ENCODE peak calls at places on chromosome 9, in four cellular contexts. One of them, this sample, is unnamed. For H3K4me1, the result is how much of the 10 kb centered on the place peaks cover.

GRCh38 chr9:134475051-134475790 is 149.0 kb downstream of the RXRA start:
- DNase-seq in HepG2: no peak
- DNase-seq in K562: no peak
- DNase-seq in HCT116: no peak
- DNase-seq in this sample: no peak

GRCh38 chr9:112029921-112030444 is 133.4 kb downstream of the UGCG start:
- DNase-seq in HepG2: peak
- DNase-seq in K562: no peak
- DNase-seq in HCT116: no peak
- DNase-seq in this sample: peak

GRCh38 chr9:70220216-70220615 is 38.6 kb upstream of the SMC5 start:
- DNase-seq in HepG2: no peak
- DNase-seq in K562: no peak
- DNase-seq in HCT116: no peak
- DNase-seq in this sample: no peak

GRCh38 chr9:18473551-18474279 is at the start of gene ADAMTSL1:
- DNase-seq in HepG2: no peak
- DNase-seq in K562: no peak
- DNase-seq in HCT116: no peak
- DNase-seq in this sample: no peak

GRCh38 chr9:100295240-100295639 is 57.5 kb downstream of the TEX10 start:
- DNase-seq in HepG2: no peak
- DNase-seq in K562: no peak
- DNase-seq in HCT116: no peak
- DNase-seq in this sample: no peak

GRCh38 chr9:131239307-131239975 is 36.9 kb downstream of the FAM78A start:
- DNase-seq in HepG2: no peak
- DNase-seq in K562: no peak
- DNase-seq in HCT116: no peak
- DNase-seq in this sample: no peak

GRCh38 chr9:112601646-112602045 is 115.0 kb downstream of the KIAA1958 start:
- DNase-seq in HepG2: no peak
- DNase-seq in K562: no peak
- DNase-seq in HCT116: no peak
- DNase-seq in this sample: no peak

GRCh38 chr9:84357235-84357634 is 16.7 kb upstream of the SLC28A3 start:
- DNase-seq in HepG2: no peak
- DNase-seq in K562: no peak
- DNase-seq in HCT116: no peak
- DNase-seq in this sample: no peak

GRCh38 chr9:131706608-131706970 is 33.3 kb downstream of the RAPGEF1 start:
- DNase-seq in HepG2: peak
- DNase-seq in K562: no peak
- DNase-seq in HCT116: no peak
- DNase-seq in this sample: no peak

GRCh38 chr9:35688558-35689350 is 971 bp downstream of the TPM2 start:
- DNase-seq in HepG2: peak
- DNase-seq in K562: no peak
- DNase-seq in HCT116: peak
- DNase-seq in this sample: no peak

GRCh38 chr9:136650648-136651047 is 12.1 kb upstream of the EGFL7 start:
- DNase-seq in HepG2: no peak
- DNase-seq in K562: no peak
- DNase-seq in HCT116: no peak
- DNase-seq in this sample: no peak
- H3K4me1 ChIP-seq in HepG2: under half
- H3K4me1 ChIP-seq in K562: under half
- H3K4me1 ChIP-seq in HCT116: under half
- H3K4me1 ChIP-seq in this sample: under half

DNA sequence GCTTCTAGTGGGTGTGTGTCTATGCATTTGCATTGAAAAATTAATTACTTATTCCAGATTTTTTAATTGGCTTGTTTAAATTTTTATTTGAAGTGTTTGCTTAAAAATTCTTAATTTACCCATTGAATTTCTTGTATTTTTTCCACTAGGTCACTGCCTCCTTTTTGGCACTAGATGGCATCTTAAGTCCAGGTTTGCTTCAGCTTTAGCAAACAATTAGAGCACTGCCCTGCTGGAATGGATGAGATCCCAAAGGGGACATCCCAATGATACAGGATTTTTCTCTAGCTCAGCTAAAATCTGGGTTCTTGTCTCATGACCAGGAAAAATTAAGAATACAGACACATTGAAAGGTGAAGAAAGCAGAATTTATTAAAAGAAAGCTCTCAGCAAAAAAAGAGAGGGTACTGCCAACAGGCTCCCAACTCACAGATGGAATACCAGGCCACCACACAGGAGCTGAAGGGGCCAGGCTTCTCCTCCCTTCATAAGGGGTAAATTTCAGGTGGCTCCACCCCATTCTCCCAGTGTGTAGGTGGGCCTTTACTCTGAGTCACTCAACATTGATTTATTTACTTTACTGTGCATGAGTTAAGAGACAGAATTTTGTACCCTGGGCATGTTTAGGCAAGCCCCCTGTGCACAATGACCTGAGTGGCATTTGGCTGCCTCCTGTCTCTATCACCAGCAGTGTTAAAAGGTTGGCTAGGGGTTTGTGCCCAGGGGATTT is 532.4 kb downstream of the ANXA1 start:
- DNase-seq in HepG2: peak
- DNase-seq in K562: peak
- DNase-seq in HCT116: peak
- DNase-seq in this sample: peak
- TF ChIP-seq CTCF in HepG2: peak
- TF ChIP-seq CTCF in K562: peak
- TF ChIP-seq CTCF in HCT116: peak
- TF ChIP-seq CTCF in this sample: peak

GRCh38 chr9:136862849-136863622 is 3.1 kb downstream of the EDF1 start:
- DNase-seq in HepG2: no peak
- DNase-seq in K562: no peak
- DNase-seq in HCT116: no peak
- DNase-seq in this sample: no peak
- TF ChIP-seq TCF7L2 in HepG2: no peak
- TF ChIP-seq TCF7L2 in K562: no peak
- TF ChIP-seq TCF7L2 in HCT116: no peak
- TF ChIP-seq TCF7L2 in this sample: no peak

DNA sequence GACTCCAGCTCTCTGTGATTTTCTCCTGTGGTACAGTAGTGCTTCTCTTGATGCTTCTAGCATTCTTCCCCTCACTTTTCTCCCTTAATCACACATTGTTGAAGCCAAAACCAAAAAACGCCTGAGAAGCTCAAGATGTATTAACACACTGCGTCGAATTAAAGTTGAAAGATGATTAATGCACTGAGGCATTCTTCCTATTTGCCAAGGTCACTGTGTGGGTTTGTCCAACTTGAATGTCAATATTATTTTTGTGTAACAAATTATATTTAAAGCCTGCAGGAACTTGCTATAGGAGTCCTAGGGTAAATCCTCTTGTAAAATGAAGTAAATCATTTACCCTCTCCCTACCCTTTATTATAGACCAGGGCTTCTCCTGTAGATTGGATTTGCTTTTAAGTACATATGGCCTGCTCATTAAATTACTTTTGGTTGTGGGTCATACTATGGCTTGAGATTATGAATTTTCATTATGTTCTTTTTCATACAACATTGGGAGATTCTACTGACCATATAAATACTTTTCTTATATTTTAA is 68.1 kb downstream of the GDA start:
- DNase-seq in HepG2: peak
- DNase-seq in K562: no peak
- DNase-seq in HCT116: no peak
- DNase-seq in this sample: no peak
- H3K4me1 ChIP-seq in HepG2: under half
- H3K4me1 ChIP-seq in K562: under half
- H3K4me1 ChIP-seq in HCT116: under half
- H3K4me1 ChIP-seq in this sample: under half

DNA sequence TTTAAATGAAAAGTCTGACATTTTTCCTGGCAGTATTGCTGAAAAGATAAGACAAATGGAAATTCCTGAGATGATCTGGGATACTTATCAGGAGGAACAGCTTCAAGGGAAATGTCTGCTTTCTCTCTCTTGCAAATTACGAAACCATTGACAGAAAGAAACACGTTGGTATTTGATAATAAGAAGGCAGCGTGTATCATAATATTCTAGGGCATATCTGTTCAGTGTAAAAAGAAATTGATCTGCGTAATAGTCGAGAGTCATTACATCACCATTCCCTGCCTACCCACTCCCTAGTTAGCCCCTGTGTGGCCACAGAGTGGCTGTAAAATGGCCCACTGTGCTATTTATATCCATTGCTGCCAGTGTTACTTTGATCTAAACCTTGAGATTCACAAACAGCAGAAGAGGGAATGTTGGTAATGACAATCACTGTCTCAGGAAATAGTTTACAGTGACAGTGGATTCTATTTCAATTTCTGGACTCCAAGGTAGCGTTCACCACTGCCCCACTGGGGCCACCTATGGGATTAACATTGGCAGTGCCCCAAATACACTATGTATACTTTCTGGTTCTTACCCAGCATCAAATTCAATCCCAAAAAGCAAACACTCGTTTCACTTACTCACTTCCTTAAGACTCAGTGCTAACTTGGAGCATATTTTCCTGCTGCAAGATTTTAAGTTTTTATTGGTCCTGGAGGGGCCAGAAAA is 133.4 kb upstream of the GAS1 start:
- DNase-seq in HepG2: no peak
- DNase-seq in K562: no peak
- DNase-seq in HCT116: no peak
- DNase-seq in this sample: no peak
- TF ChIP-seq CTCF in HepG2: no peak
- TF ChIP-seq CTCF in K562: no peak
- TF ChIP-seq CTCF in HCT116: peak
- TF ChIP-seq CTCF in this sample: no peak

DNA sequence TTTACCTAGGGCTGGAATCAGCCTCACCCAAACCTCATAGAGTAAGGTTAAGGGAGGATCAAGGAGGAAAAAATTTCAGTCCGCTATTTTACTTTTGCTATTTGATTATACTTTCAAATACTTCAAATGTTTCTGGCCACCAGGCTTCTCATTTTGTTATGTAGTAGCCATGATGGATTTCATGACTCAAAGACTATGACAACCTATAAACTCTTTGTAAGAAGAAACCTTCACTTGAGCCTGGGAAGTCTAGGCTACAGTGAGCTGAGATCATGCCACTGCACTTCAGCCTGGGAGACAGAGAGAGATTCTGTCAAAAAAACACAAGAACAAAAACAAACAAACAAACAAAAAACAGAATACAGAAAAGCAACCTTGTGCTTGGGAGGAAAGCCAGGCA is 293.6 kb upstream of the TNC start:
- DNase-seq in HepG2: no peak
- DNase-seq in K562: no peak
- DNase-seq in HCT116: no peak
- DNase-seq in this sample: no peak
- TF ChIP-seq TCF7L2 in HepG2: no peak
- TF ChIP-seq TCF7L2 in K562: no peak
- TF ChIP-seq TCF7L2 in HCT116: no peak
- TF ChIP-seq TCF7L2 in this sample: no peak

DNA sequence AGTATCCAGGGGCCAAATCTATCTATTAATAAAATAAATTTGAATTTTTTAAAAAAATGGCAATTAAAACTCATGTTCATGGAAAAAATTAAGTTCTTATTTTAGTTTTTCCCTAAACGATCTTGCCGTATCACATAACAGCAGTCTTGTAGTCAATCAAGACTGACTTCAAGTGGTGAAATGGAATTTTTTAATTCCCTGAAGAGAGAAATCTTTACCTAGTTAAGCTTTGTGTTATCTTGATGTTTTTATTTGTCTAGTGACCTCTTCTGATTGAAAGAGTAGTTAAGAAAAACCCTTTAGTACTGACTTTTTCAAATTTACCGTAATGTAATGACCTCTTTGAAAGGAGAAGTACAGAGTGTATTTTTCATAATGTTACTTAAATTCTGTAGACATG is 19.6 kb downstream of the TGFBR1 start:
- DNase-seq in HepG2: no peak
- DNase-seq in K562: no peak
- DNase-seq in HCT116: no peak
- DNase-seq in this sample: no peak
- H3K4me1 ChIP-seq in HepG2: under half
- H3K4me1 ChIP-seq in K562: half or more
- H3K4me1 ChIP-seq in HCT116: under half
- H3K4me1 ChIP-seq in this sample: under half

DNA sequence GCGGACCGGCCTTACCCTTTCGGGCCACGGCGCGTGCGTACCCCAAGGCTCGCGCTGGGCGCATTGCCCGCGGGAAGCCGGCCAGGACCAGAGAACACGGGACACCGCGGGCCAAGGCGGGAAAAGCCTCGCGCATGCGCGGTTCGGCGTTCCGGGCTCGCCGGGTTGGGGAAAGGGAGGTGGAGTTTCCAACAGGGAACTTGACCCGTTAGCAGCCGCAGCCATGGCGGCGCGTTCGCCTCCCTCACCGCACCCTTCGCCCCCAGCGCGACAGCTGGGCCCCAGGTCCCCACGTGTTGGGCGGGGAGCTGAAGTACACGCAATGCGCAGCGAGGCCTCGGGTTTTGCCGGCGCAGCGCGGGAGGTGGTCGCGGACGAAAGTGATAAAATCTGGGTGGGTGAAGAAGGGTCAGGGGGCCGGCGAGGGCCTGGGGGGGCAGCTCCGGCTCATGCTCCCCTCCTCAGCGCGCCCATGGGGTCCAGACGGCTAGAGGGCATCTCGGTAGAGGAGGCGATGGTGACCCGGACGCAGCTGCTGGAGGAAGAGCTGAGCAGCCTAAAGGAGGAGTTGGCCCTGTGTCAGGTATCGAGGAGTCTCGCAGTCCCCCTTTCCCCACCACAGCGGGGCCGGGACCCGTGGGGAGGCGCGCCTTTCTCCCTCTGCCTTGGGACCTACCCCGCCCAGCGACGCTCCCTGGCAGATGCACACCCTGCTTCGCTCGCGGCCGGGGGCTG is at the start of gene CNTLN:
- DNase-seq in HepG2: peak
- DNase-seq in K562: no peak
- DNase-seq in HCT116: peak
- DNase-seq in this sample: no peak
- TF ChIP-seq CTCF in HepG2: no peak
- TF ChIP-seq CTCF in K562: no peak
- TF ChIP-seq CTCF in HCT116: no peak
- TF ChIP-seq CTCF in this sample: no peak